ENCODE peak calls at places on chromosomes 7 and 10, in eight cellular contexts. One of them, this sample, is unnamed.

GRCh38 chr10:88089498-88089897 is 226.1 kb downstream of the PTEN start:
- DNase-seq in tibial nerve: no peak
- DNase-seq in cardiac fibroblast: no peak
- DNase-seq in GM12865: no peak
- DNase-seq in heart left ventricle: no peak
- DNase-seq in hepatocyte: no peak
- DNase-seq in HepG2: no peak
- DNase-seq in suprapubic skin: no peak
- DNase-seq in this sample: no peak

GRCh38 chr7:101843293-101844271 is 26.2 kb downstream of the CUX1 start:
- DNase-seq in tibial nerve: no peak
- DNase-seq in cardiac fibroblast: no peak
- DNase-seq in GM12865: no peak
- DNase-seq in heart left ventricle: no peak
- DNase-seq in hepatocyte: no peak
- DNase-seq in HepG2: no peak
- DNase-seq in suprapubic skin: no peak
- DNase-seq in this sample: no peak

GRCh38 chr10:25627606-25628005 is 306.4 kb upstream of the MYO3A start:
- DNase-seq in tibial nerve: no peak
- DNase-seq in cardiac fibroblast: no peak
- DNase-seq in GM12865: no peak
- DNase-seq in heart left ventricle: no peak
- DNase-seq in hepatocyte: no peak
- DNase-seq in HepG2: no peak
- DNase-seq in suprapubic skin: no peak
- DNase-seq in this sample: no peak

GRCh38 chr10:91541481-91541880 is 91.4 kb downstream of the PPP1R3C start:
- DNase-seq in tibial nerve: no peak
- DNase-seq in cardiac fibroblast: peak; percentile 59
- DNase-seq in GM12865: no peak
- DNase-seq in heart left ventricle: no peak
- DNase-seq in hepatocyte: no peak
- DNase-seq in HepG2: no peak
- DNase-seq in suprapubic skin: no peak
- DNase-seq in this sample: no peak

GRCh38 chr10:132163826-132164515 is 22.8 kb upstream of the DPYSL4 start:
- DNase-seq in tibial nerve: no peak
- DNase-seq in cardiac fibroblast: no peak
- DNase-seq in GM12865: no peak
- DNase-seq in heart left ventricle: no peak
- DNase-seq in hepatocyte: no peak
- DNase-seq in HepG2: no peak
- DNase-seq in suprapubic skin: no peak
- DNase-seq in this sample: no peak

GRCh38 chr7:133354546-133355324 is 101.9 kb downstream of the EXOC4 start:
- DNase-seq in tibial nerve: no peak
- DNase-seq in cardiac fibroblast: peak; percentile 65
- DNase-seq in GM12865: no peak
- DNase-seq in heart left ventricle: no peak
- DNase-seq in hepatocyte: no peak
- DNase-seq in HepG2: no peak
- DNase-seq in suprapubic skin: no peak
- DNase-seq in this sample: no peak

GRCh38 chr7:6330657-6331056 is 58.2 kb upstream of the CYTH3 start:
- DNase-seq in tibial nerve: no peak
- DNase-seq in cardiac fibroblast: no peak
- DNase-seq in GM12865: no peak
- DNase-seq in heart left ventricle: no peak
- DNase-seq in hepatocyte: no peak
- DNase-seq in HepG2: no peak
- DNase-seq in suprapubic skin: no peak
- DNase-seq in this sample: no peak

GRCh38 chr10:43524434-43525247 is 49.8 kb downstream of the ZNF239 start:
- DNase-seq in tibial nerve: no peak
- DNase-seq in cardiac fibroblast: peak; percentile 14
- DNase-seq in GM12865: no peak
- DNase-seq in heart left ventricle: no peak
- DNase-seq in hepatocyte: no peak
- DNase-seq in HepG2: no peak
- DNase-seq in suprapubic skin: no peak
- DNase-seq in this sample: no peak

GRCh38 chr10:72274730-72275350 is 1.1 kb downstream of the DDIT4 start:
- DNase-seq in tibial nerve: peak; percentile 72
- DNase-seq in cardiac fibroblast: peak; percentile 70
- DNase-seq in GM12865: peak; percentile 83
- DNase-seq in heart left ventricle: peak; percentile 68
- DNase-seq in hepatocyte: peak; percentile 77
- DNase-seq in HepG2: no peak
- DNase-seq in suprapubic skin: peak; percentile 85
- DNase-seq in this sample: peak; percentile 72

GRCh38 chr10:119802068-119802538 is 70.5 kb downstream of the MCMBP start:
- DNase-seq in tibial nerve: no peak
- DNase-seq in cardiac fibroblast: no peak
- DNase-seq in GM12865: peak; percentile 57
- DNase-seq in heart left ventricle: no peak
- DNase-seq in hepatocyte: no peak
- DNase-seq in HepG2: no peak
- DNase-seq in suprapubic skin: no peak
- DNase-seq in this sample: no peak

GRCh38 chr10:100697070-100697469 is 48.3 kb upstream of the PAX2 start:
- DNase-seq in tibial nerve: no peak
- DNase-seq in cardiac fibroblast: peak; percentile 73
- DNase-seq in GM12865: peak; percentile 18
- DNase-seq in heart left ventricle: no peak
- DNase-seq in hepatocyte: peak; percentile 41
- DNase-seq in HepG2: peak; percentile 24
- DNase-seq in suprapubic skin: no peak
- DNase-seq in this sample: no peak

GRCh38 chr10:17056781-17057191 is 72.8 kb downstream of the CUBN start:
- DNase-seq in tibial nerve: no peak
- DNase-seq in cardiac fibroblast: peak; percentile 80
- DNase-seq in GM12865: no peak
- DNase-seq in heart left ventricle: no peak
- DNase-seq in hepatocyte: no peak
- DNase-seq in HepG2: no peak
- DNase-seq in suprapubic skin: peak; percentile 75
- DNase-seq in this sample: no peak

GRCh38 chr7:121798896-121799295 is 74.1 kb upstream of the PTPRZ1 start:
- DNase-seq in tibial nerve: no peak
- DNase-seq in cardiac fibroblast: no peak
- DNase-seq in GM12865: no peak
- DNase-seq in heart left ventricle: no peak
- DNase-seq in hepatocyte: no peak
- DNase-seq in HepG2: no peak
- DNase-seq in suprapubic skin: no peak
- DNase-seq in this sample: no peak

GRCh38 chr10:35025916-35026315 is 64.2 kb downstream of the CUL2 start:
- DNase-seq in tibial nerve: no peak
- DNase-seq in cardiac fibroblast: peak; percentile 77
- DNase-seq in GM12865: no peak
- DNase-seq in heart left ventricle: no peak
- DNase-seq in hepatocyte: no peak
- DNase-seq in HepG2: no peak
- DNase-seq in suprapubic skin: no peak
- DNase-seq in this sample: no peak

GRCh38 chr7:50504646-50505546 is 54.7 kb upstream of the FIGNL1 start:
- DNase-seq in tibial nerve: no peak
- DNase-seq in cardiac fibroblast: no peak
- DNase-seq in GM12865: no peak
- DNase-seq in heart left ventricle: no peak
- DNase-seq in hepatocyte: no peak
- DNase-seq in HepG2: no peak
- DNase-seq in suprapubic skin: no peak
- DNase-seq in this sample: no peak

GRCh38 chr7:44057849-44058758 is 7.3 kb downstream of the PGAM2 start:
- DNase-seq in tibial nerve: no peak
- DNase-seq in cardiac fibroblast: no peak
- DNase-seq in GM12865: no peak
- DNase-seq in heart left ventricle: no peak
- DNase-seq in hepatocyte: no peak
- DNase-seq in HepG2: no peak
- DNase-seq in suprapubic skin: peak; percentile 52
- DNase-seq in this sample: peak; percentile 16

GRCh38 chr10:45443101-45444009 is 69.3 kb downstream of the ALOX5 start:
- DNase-seq in tibial nerve: no peak
- DNase-seq in cardiac fibroblast: no peak
- DNase-seq in GM12865: no peak
- DNase-seq in heart left ventricle: no peak
- DNase-seq in hepatocyte: no peak
- DNase-seq in HepG2: no peak
- DNase-seq in suprapubic skin: no peak
- DNase-seq in this sample: no peak

GRCh38 chr7:78326870-78327269 is 528.3 kb downstream of the PHTF2 start:
- DNase-seq in tibial nerve: no peak
- DNase-seq in cardiac fibroblast: no peak
- DNase-seq in GM12865: no peak
- DNase-seq in heart left ventricle: peak; percentile 30
- DNase-seq in hepatocyte: no peak
- DNase-seq in HepG2: no peak
- DNase-seq in suprapubic skin: no peak
- DNase-seq in this sample: no peak

GRCh38 chr7:149495785-149496641 is 1.6 kb downstream of the ZNF746 start:
- DNase-seq in tibial nerve: peak; percentile 33
- DNase-seq in cardiac fibroblast: peak; percentile 86
- DNase-seq in GM12865: peak; percentile 25
- DNase-seq in heart left ventricle: peak; percentile 74
- DNase-seq in hepatocyte: peak; percentile 76
- DNase-seq in HepG2: peak; percentile 54
- DNase-seq in suprapubic skin: peak; percentile 87
- DNase-seq in this sample: peak; percentile 80

GRCh38 chr7:13742719-13743640 is 246.5 kb downstream of the ETV1 start:
- DNase-seq in tibial nerve: no peak
- DNase-seq in cardiac fibroblast: peak; percentile 79
- DNase-seq in GM12865: peak; percentile 5
- DNase-seq in heart left ventricle: no peak
- DNase-seq in hepatocyte: peak; percentile 61
- DNase-seq in HepG2: no peak
- DNase-seq in suprapubic skin: no peak
- DNase-seq in this sample: no peak

GRCh38 chr7:123122951-123123350 is 76.8 kb downstream of the SLC13A1 start:
- DNase-seq in tibial nerve: no peak
- DNase-seq in cardiac fibroblast: no peak
- DNase-seq in GM12865: no peak
- DNase-seq in heart left ventricle: no peak
- DNase-seq in hepatocyte: no peak
- DNase-seq in HepG2: no peak
- DNase-seq in suprapubic skin: no peak
- DNase-seq in this sample: no peak

GRCh38 chr10:126924915-126925300 is 19.7 kb downstream of the DOCK1 start:
- DNase-seq in tibial nerve: no peak
- DNase-seq in cardiac fibroblast: peak; percentile 45
- DNase-seq in GM12865: no peak
- DNase-seq in heart left ventricle: no peak
- DNase-seq in hepatocyte: no peak
- DNase-seq in HepG2: no peak
- DNase-seq in suprapubic skin: no peak
- DNase-seq in this sample: no peak

DNA sequence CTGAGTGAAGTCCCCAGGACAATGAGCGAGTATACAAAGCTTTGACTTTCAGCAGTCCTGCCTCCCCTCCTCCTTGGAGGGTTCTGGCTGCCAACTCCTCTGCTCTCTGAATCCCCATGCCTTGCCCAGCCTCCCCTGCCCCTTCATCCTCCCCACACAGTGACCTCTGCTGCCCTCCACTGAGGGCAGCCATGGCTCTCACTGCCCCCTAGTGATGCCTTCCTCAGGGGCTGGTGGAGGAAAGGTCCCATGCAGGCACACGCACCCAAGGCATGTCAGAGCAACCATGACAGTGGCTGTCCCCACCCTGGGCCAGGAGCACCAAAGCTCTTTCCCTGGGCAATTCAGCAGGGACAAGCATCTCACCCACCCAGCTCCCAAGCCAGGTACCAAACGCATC is 40.9 kb downstream of the FRMPD2 start:
- DNase-seq in tibial nerve: no peak
- DNase-seq in cardiac fibroblast: no peak
- DNase-seq in GM12865: no peak
- DNase-seq in heart left ventricle: no peak
- DNase-seq in hepatocyte: no peak
- DNase-seq in HepG2: no peak
- DNase-seq in suprapubic skin: no peak
- DNase-seq in this sample: no peak
- TF ChIP-seq CTCF in tibial nerve: no peak
- TF ChIP-seq CTCF in cardiac fibroblast: no peak
- TF ChIP-seq CTCF in GM12865: no peak
- TF ChIP-seq CTCF in heart left ventricle: no peak
- TF ChIP-seq CTCF in hepatocyte: no peak
- TF ChIP-seq CTCF in HepG2: peak; percentile 49
- TF ChIP-seq CTCF in suprapubic skin: no peak
- TF ChIP-seq CTCF in this sample: no peak

GRCh38 chr10:118301211-118301610 is 40.9 kb downstream of the FAM204A start:
- DNase-seq in tibial nerve: no peak
- DNase-seq in cardiac fibroblast: no peak
- DNase-seq in GM12865: no peak
- DNase-seq in heart left ventricle: no peak
- DNase-seq in hepatocyte: no peak
- DNase-seq in HepG2: no peak
- DNase-seq in suprapubic skin: no peak
- DNase-seq in this sample: no peak

GRCh38 chr10:118300266-118300665 is 41.9 kb downstream of the FAM204A start:
- DNase-seq in tibial nerve: no peak
- DNase-seq in cardiac fibroblast: no peak
- DNase-seq in GM12865: no peak
- DNase-seq in heart left ventricle: no peak
- DNase-seq in hepatocyte: no peak
- DNase-seq in HepG2: no peak
- DNase-seq in suprapubic skin: no peak
- DNase-seq in this sample: no peak

GRCh38 chr10:118304521-118304920 is 37.6 kb downstream of the FAM204A start:
- DNase-seq in tibial nerve: no peak
- DNase-seq in cardiac fibroblast: no peak
- DNase-seq in GM12865: no peak
- DNase-seq in heart left ventricle: no peak
- DNase-seq in hepatocyte: no peak
- DNase-seq in HepG2: no peak
- DNase-seq in suprapubic skin: no peak
- DNase-seq in this sample: no peak

GRCh38 chr10:118298787-118299186 is 43.3 kb downstream of the FAM204A start:
- DNase-seq in tibial nerve: no peak
- DNase-seq in cardiac fibroblast: no peak
- DNase-seq in GM12865: no peak
- DNase-seq in heart left ventricle: no peak
- DNase-seq in hepatocyte: no peak
- DNase-seq in HepG2: no peak
- DNase-seq in suprapubic skin: no peak
- DNase-seq in this sample: no peak
- TF ChIP-seq CTCF in tibial nerve: no peak
- TF ChIP-seq CTCF in cardiac fibroblast: no peak
- TF ChIP-seq CTCF in GM12865: no peak
- TF ChIP-seq CTCF in heart left ventricle: no peak
- TF ChIP-seq CTCF in hepatocyte: no peak
- TF ChIP-seq CTCF in HepG2: no peak
- TF ChIP-seq CTCF in suprapubic skin: no peak
- TF ChIP-seq CTCF in this sample: no peak

GRCh38 chr10:93408788-93409187 is 73.3 kb downstream of the MYOF start:
- DNase-seq in tibial nerve: no peak
- DNase-seq in cardiac fibroblast: no peak
- DNase-seq in GM12865: no peak
- DNase-seq in heart left ventricle: no peak
- DNase-seq in hepatocyte: peak; percentile 41
- DNase-seq in HepG2: peak; percentile 10
- DNase-seq in suprapubic skin: no peak
- DNase-seq in this sample: no peak
- TF ChIP-seq CTCF in tibial nerve: no peak
- TF ChIP-seq CTCF in cardiac fibroblast: no peak
- TF ChIP-seq CTCF in GM12865: no peak
- TF ChIP-seq CTCF in heart left ventricle: no peak
- TF ChIP-seq CTCF in hepatocyte: no peak
- TF ChIP-seq CTCF in HepG2: no peak
- TF ChIP-seq CTCF in suprapubic skin: no peak
- TF ChIP-seq CTCF in this sample: no peak

GRCh38 chr7:130560972-130561371 is 69.1 kb downstream of the MEST start:
- DNase-seq in tibial nerve: no peak
- DNase-seq in cardiac fibroblast: peak; percentile 59
- DNase-seq in GM12865: peak; percentile 78
- DNase-seq in heart left ventricle: no peak
- DNase-seq in hepatocyte: peak; percentile 20
- DNase-seq in HepG2: peak; percentile 20
- DNase-seq in suprapubic skin: no peak
- DNase-seq in this sample: no peak
- TF ChIP-seq CTCF in tibial nerve: no peak
- TF ChIP-seq CTCF in cardiac fibroblast: peak; percentile 40
- TF ChIP-seq CTCF in GM12865: peak; percentile 37
- TF ChIP-seq CTCF in heart left ventricle: no peak
- TF ChIP-seq CTCF in hepatocyte: peak; percentile 28
- TF ChIP-seq CTCF in HepG2: peak; percentile 44
- TF ChIP-seq CTCF in suprapubic skin: no peak
- TF ChIP-seq CTCF in this sample: no peak

This sample was measured in tibial artery.